ENCODE peak calls at places on chromosomes 13 and 19, in seven cellular contexts. One of them, this sample, is unnamed.

GRCh38 chr19:1214862-1215731 is 9.5 kb downstream of the STK11 start:
- DNase-seq in cardiac muscle cell: no peak
- DNase-seq in aorta: peak; percentile 92
- DNase-seq in neural progenitor cell: no peak
- DNase-seq in GM06990: peak; percentile 6
- DNase-seq in CD8-positive, alpha-beta memory T cell: no peak
- DNase-seq in tibial nerve: no peak
- DNase-seq in this sample: no peak

GRCh38 chr13:21670883-21671792 is at the start of gene FGF9:
- DNase-seq in CD8-positive, alpha-beta memory T cell: peak; percentile 78
- DNase-seq in GM06990: peak; percentile 90
- DNase-seq in tibial nerve: no peak
- DNase-seq in aorta: peak; percentile 88
- DNase-seq in cardiac muscle cell: peak; percentile 92
- DNase-seq in neural progenitor cell: peak; percentile 96
- DNase-seq in this sample: peak; percentile 80

GRCh38 chr19:16899566-16900075 is 10.8 kb downstream of the F2RL3 start:
- DNase-seq in tibial nerve: no peak
- DNase-seq in CD8-positive, alpha-beta memory T cell: no peak
- DNase-seq in GM06990: no peak
- DNase-seq in aorta: no peak
- DNase-seq in neural progenitor cell: peak; percentile 62
- DNase-seq in cardiac muscle cell: peak; percentile 62
- DNase-seq in this sample: peak; percentile 51

GRCh38 chr19:51366999-51367564 is 894 bp upstream of the ETFB start:
- DNase-seq in neural progenitor cell: no peak
- DNase-seq in aorta: no peak
- DNase-seq in CD8-positive, alpha-beta memory T cell: peak; percentile 31
- DNase-seq in cardiac muscle cell: peak; percentile 30
- DNase-seq in tibial nerve: no peak
- DNase-seq in GM06990: no peak
- DNase-seq in this sample: peak; percentile 65

GRCh38 chr13:54241719-54242118 is 1213.1 kb downstream of the OLFM4 start:
- DNase-seq in cardiac muscle cell: peak; percentile 66
- DNase-seq in neural progenitor cell: no peak
- DNase-seq in GM06990: no peak
- DNase-seq in CD8-positive, alpha-beta memory T cell: no peak
- DNase-seq in tibial nerve: no peak
- DNase-seq in aorta: no peak
- DNase-seq in this sample: no peak

GRCh38 chr13:104898484-104898883 is 1637.0 kb downstream of the EFNB2 start:
- DNase-seq in cardiac muscle cell: no peak
- DNase-seq in tibial nerve: no peak
- DNase-seq in aorta: no peak
- DNase-seq in neural progenitor cell: no peak
- DNase-seq in GM06990: no peak
- DNase-seq in CD8-positive, alpha-beta memory T cell: no peak
- DNase-seq in this sample: no peak

GRCh38 chr13:22218784-22219183 is 547.9 kb downstream of the FGF9 start:
- DNase-seq in tibial nerve: no peak
- DNase-seq in neural progenitor cell: no peak
- DNase-seq in aorta: no peak
- DNase-seq in cardiac muscle cell: no peak
- DNase-seq in CD8-positive, alpha-beta memory T cell: no peak
- DNase-seq in GM06990: no peak
- DNase-seq in this sample: no peak

GRCh38 chr19:36915992-36916830 is at the start of the genes ZNF568 and ZNF829:
- DNase-seq in neural progenitor cell: peak; percentile 90
- DNase-seq in tibial nerve: peak; percentile 71
- DNase-seq in GM06990: peak; percentile 93
- DNase-seq in cardiac muscle cell: peak; percentile 93
- DNase-seq in CD8-positive, alpha-beta memory T cell: peak; percentile 92
- DNase-seq in aorta: peak; percentile 97
- DNase-seq in this sample: peak; percentile 93

GRCh38 chr13:34993470-34993869 is 51.4 kb downstream of the NBEA start:
- DNase-seq in neural progenitor cell: no peak
- DNase-seq in tibial nerve: no peak
- DNase-seq in aorta: no peak
- DNase-seq in GM06990: no peak
- DNase-seq in CD8-positive, alpha-beta memory T cell: no peak
- DNase-seq in cardiac muscle cell: no peak
- DNase-seq in this sample: no peak

GRCh38 chr19:8120636-8121480 is 28.5 kb downstream of the FBN3 start:
- DNase-seq in GM06990: no peak
- DNase-seq in CD8-positive, alpha-beta memory T cell: no peak
- DNase-seq in cardiac muscle cell: no peak
- DNase-seq in neural progenitor cell: no peak
- DNase-seq in aorta: peak; percentile 67
- DNase-seq in tibial nerve: no peak
- DNase-seq in this sample: no peak

GRCh38 chr13:33351324-33351723 is 65.8 kb upstream of the STARD13 start:
- DNase-seq in neural progenitor cell: no peak
- DNase-seq in cardiac muscle cell: no peak
- DNase-seq in CD8-positive, alpha-beta memory T cell: no peak
- DNase-seq in tibial nerve: no peak
- DNase-seq in aorta: no peak
- DNase-seq in GM06990: no peak
- DNase-seq in this sample: no peak

GRCh38 chr19:34962945-34963530 is 991 bp downstream of the ZNF792 start:
- DNase-seq in cardiac muscle cell: no peak
- DNase-seq in CD8-positive, alpha-beta memory T cell: no peak
- DNase-seq in GM06990: no peak
- DNase-seq in neural progenitor cell: no peak
- DNase-seq in aorta: no peak
- DNase-seq in tibial nerve: no peak
- DNase-seq in this sample: no peak

GRCh38 chr19:34387446-34387810 is 16.8 kb upstream of the PDCD2L start:
- DNase-seq in neural progenitor cell: no peak
- DNase-seq in CD8-positive, alpha-beta memory T cell: no peak
- DNase-seq in aorta: no peak
- DNase-seq in GM06990: no peak
- DNase-seq in tibial nerve: no peak
- DNase-seq in cardiac muscle cell: no peak
- DNase-seq in this sample: no peak

GRCh38 chr13:98173431-98173921 is 3.6 kb downstream of the RNF113B start:
- DNase-seq in cardiac muscle cell: no peak
- DNase-seq in aorta: no peak
- DNase-seq in CD8-positive, alpha-beta memory T cell: no peak
- DNase-seq in tibial nerve: no peak
- DNase-seq in neural progenitor cell: peak; percentile 28
- DNase-seq in GM06990: no peak
- DNase-seq in this sample: peak; percentile 84

GRCh38 chr13:100506154-100506553 is 82.4 kb downstream of the GGACT start:
- DNase-seq in tibial nerve: no peak
- DNase-seq in neural progenitor cell: no peak
- DNase-seq in cardiac muscle cell: no peak
- DNase-seq in GM06990: peak; percentile 41
- DNase-seq in CD8-positive, alpha-beta memory T cell: no peak
- DNase-seq in aorta: no peak
- DNase-seq in this sample: no peak

GRCh38 chr13:50838031-50838430 is 5.5 kb downstream of the DLEU7 start:
- DNase-seq in GM06990: no peak
- DNase-seq in neural progenitor cell: no peak
- DNase-seq in CD8-positive, alpha-beta memory T cell: no peak
- DNase-seq in cardiac muscle cell: no peak
- DNase-seq in tibial nerve: no peak
- DNase-seq in aorta: no peak
- DNase-seq in this sample: no peak

GRCh38 chr19:51489113-51489512 is 10.8 kb downstream of the CEACAM18 start:
- DNase-seq in cardiac muscle cell: no peak
- DNase-seq in aorta: no peak
- DNase-seq in neural progenitor cell: no peak
- DNase-seq in CD8-positive, alpha-beta memory T cell: no peak
- DNase-seq in GM06990: no peak
- DNase-seq in tibial nerve: no peak
- DNase-seq in this sample: no peak

GRCh38 chr19:31160346-31160926 is 188.8 kb downstream of the TSHZ3 start:
- DNase-seq in neural progenitor cell: no peak
- DNase-seq in aorta: no peak
- DNase-seq in GM06990: no peak
- DNase-seq in tibial nerve: no peak
- DNase-seq in CD8-positive, alpha-beta memory T cell: no peak
- DNase-seq in cardiac muscle cell: no peak
- DNase-seq in this sample: no peak

DNA sequence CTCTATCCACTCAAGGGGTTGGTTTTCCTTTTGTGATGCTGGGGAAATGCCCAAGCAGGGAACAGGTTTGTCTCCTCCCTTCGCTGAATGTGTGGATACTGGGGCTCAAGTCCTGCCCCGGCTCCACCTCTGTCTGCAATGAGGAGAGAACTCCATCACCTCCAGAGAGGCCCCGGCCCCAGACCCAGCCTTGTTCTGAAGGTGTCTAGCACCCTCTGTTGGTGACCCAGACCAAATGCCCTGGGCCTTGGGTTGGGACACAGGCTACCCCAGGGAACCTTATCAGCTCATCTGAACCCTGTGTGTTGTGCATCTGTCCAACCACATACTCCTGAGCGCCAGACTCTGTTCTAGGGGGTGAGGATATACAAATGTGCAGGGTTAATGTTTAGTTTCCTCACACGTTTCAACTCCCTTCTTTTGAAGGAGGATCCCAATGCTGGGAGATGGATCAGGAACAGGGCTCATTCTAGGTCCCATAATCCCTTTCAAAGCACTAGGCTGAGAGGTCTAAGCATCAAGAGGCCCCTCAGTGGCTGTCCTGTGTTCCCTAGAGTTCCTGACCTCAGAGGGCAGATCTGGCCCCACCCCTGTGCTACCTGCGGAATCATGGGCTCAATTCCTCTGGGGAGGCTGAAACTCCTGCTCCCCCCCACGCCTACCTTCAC is 112.5 kb upstream of the SLC7A1 start:
- DNase-seq in cardiac muscle cell: peak; percentile 60
- DNase-seq in CD8-positive, alpha-beta memory T cell: peak; percentile 8
- DNase-seq in neural progenitor cell: peak; percentile 74
- DNase-seq in tibial nerve: no peak
- DNase-seq in aorta: peak; percentile 79
- DNase-seq in GM06990: no peak
- DNase-seq in this sample: no peak
- H3K27me3 ChIP-seq in cardiac muscle cell: no peaks in the 10 kb centered on the region
- H3K27me3 ChIP-seq in CD8-positive, alpha-beta memory T cell: no peaks in the 10 kb centered on the region
- H3K27me3 ChIP-seq in neural progenitor cell: no peaks in the 10 kb centered on the region
- H3K27me3 ChIP-seq in tibial nerve: no peaks in the 10 kb centered on the region
- H3K27me3 ChIP-seq in aorta: no peaks in the 10 kb centered on the region
- H3K27me3 ChIP-seq in GM06990: no peaks in the 10 kb centered on the region
- H3K27me3 ChIP-seq in this sample: no peaks in the 10 kb centered on the region

DNA sequence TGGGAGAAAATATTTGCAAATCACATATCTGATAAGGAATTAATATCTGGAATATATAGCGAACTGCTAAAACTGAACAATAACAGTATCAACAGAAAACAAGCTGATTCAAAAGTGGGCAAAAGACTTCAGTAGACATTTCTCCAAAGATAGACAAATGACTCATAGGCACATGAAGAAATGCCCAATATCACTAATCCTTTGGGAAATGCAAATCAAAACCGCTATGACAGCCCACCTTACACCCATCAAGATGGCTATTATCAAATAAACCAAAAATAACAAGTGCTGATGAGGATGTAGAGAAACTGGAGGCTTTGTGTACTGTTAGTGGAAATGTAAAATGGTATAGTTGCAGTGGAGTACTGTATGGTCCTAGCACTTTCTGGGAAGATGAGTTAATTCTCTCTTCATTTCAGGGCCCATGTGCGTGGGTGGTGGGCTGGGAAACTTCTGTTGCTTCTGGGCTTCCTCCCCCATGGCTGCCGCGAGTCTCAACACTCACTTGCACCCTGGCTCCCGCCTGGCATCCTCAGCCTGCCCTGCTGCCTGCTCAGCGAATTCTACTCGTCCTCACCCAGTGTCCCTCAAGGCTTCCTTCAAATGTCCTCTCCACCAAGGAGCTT is 12.4 kb upstream of the GJA3 start:
- DNase-seq in cardiac muscle cell: no peak
- DNase-seq in CD8-positive, alpha-beta memory T cell: no peak
- DNase-seq in neural progenitor cell: no peak
- DNase-seq in GM06990: no peak
- DNase-seq in tibial nerve: no peak
- DNase-seq in aorta: no peak
- DNase-seq in this sample: no peak
- H3K27me3 ChIP-seq in cardiac muscle cell: peaks cover 12% of the 10 kb centered on the region
- H3K27me3 ChIP-seq in CD8-positive, alpha-beta memory T cell: peaks cover 6% of the 10 kb centered on the region
- H3K27me3 ChIP-seq in neural progenitor cell: no peaks in the 10 kb centered on the region
- H3K27me3 ChIP-seq in GM06990: no peaks in the 10 kb centered on the region
- H3K27me3 ChIP-seq in tibial nerve: peaks cover 15% of the 10 kb centered on the region
- H3K27me3 ChIP-seq in aorta: no peaks in the 10 kb centered on the region
- H3K27me3 ChIP-seq in this sample: no peaks in the 10 kb centered on the region

DNA sequence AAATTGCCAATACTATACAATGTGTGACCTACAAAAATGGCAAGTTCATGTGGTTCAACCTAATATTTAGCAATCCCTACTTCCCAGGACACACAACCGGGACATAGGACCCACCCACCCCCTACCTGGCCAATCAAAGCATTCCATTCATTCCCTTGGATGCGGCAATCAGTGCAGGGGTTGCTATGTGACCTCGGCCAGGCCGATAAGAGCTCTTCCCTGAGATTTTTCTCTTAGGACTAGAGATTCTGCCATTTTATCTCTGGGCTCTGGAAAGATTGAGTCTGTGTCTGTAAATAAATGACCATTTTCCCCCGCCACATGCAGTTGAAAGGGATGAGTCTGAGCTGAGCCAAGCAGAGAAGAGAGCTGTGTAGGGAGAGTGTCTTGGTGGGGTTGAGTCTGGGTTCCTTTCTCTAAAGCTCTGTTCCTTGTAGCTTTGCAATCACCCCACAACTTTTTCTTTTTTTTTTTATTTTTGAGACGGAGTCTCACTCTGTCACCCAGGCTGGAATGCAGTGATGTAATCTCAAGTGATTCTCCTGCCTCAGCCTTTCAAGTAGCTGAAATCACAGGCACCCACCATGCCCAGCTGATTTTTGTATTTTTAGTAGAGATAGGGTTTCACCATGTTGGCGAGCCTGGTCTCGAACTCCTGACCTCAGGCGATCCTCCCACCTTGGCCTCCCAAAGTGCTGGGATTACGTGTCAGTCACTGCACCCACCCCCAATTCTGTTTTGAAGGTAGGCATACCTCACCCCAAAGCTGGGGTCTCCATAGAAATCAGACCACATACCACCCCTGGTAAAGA is 7.4 kb downstream of the IFNL1 start:
- DNase-seq in aorta: peak; percentile 12
- DNase-seq in CD8-positive, alpha-beta memory T cell: no peak
- DNase-seq in neural progenitor cell: peak; percentile 31
- DNase-seq in cardiac muscle cell: no peak
- DNase-seq in GM06990: no peak
- DNase-seq in tibial nerve: no peak
- DNase-seq in this sample: no peak
- H3K27me3 ChIP-seq in aorta: no peaks in the 10 kb centered on the region
- H3K27me3 ChIP-seq in CD8-positive, alpha-beta memory T cell: no peaks in the 10 kb centered on the region
- H3K27me3 ChIP-seq in neural progenitor cell: peaks cover 67% of the 10 kb centered on the region
- H3K27me3 ChIP-seq in cardiac muscle cell: no peaks in the 10 kb centered on the region
- H3K27me3 ChIP-seq in GM06990: no peaks in the 10 kb centered on the region
- H3K27me3 ChIP-seq in tibial nerve: peaks cover 59% of the 10 kb centered on the region
- H3K27me3 ChIP-seq in this sample: peaks cover 4% of the 10 kb centered on the region

DNA sequence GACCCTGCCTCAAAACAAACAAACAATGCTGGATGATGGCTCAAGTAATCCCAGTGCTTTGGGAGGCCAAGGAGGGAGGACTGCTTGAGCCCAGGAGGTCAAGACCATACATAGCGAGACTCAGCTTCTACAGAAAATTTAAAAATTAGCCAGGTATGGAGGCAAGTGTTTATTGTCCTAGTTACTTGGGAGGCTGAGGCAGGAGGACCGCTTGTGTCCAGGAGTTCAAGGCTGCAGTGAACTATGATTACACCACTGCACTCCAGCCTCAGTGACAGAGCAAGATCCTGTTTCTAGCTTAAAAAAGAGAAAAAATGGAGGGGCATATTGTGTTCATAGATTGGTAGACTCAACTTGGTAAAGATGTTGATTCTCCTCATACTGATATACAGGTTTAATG is 36.2 kb downstream of the KPNA3 start:
- DNase-seq in cardiac muscle cell: no peak
- DNase-seq in CD8-positive, alpha-beta memory T cell: no peak
- DNase-seq in aorta: no peak
- DNase-seq in tibial nerve: no peak
- DNase-seq in neural progenitor cell: no peak
- DNase-seq in GM06990: no peak
- DNase-seq in this sample: no peak
- H3K27me3 ChIP-seq in cardiac muscle cell: no peaks in the 10 kb centered on the region
- H3K27me3 ChIP-seq in CD8-positive, alpha-beta memory T cell: no peaks in the 10 kb centered on the region
- H3K27me3 ChIP-seq in aorta: no peaks in the 10 kb centered on the region
- H3K27me3 ChIP-seq in tibial nerve: no peaks in the 10 kb centered on the region
- H3K27me3 ChIP-seq in neural progenitor cell: no peaks in the 10 kb centered on the region
- H3K27me3 ChIP-seq in GM06990: no peaks in the 10 kb centered on the region
- H3K27me3 ChIP-seq in this sample: no peaks in the 10 kb centered on the region